ENCODE peak calls at places on chromosomes 1 and 21, in seven cellular contexts. V is K562, J is tibial nerve, E is Peyer's patch, A is esophagus muscularis mucosa, O is breast epithelium, K is heart left ventricle. I is an unnamed sample.

GRCh38 chr1:44031900-44032817 is 897 bp upstream of the SLC6A9 start:
- DNase-seq in V (no peak), J (no peak), E (no peak), A (no peak), O (no peak), K (no peak), I (no peak)

GRCh38 chr1:223846668-223847007 is 891 bp upstream of the TP53BP2 start:
- DNase-seq in V (no peak), J (no peak), E (no peak), A (no peak), O (no peak), K (no peak), I (no peak)

GRCh38 chr21:29155118-29155932 is 24.9 kb downstream of the MAP3K7CL start:
- DNase-seq in V (no peak), J (peak), E (peak), A (no peak), O (peak), K (peak), I (peak)

GRCh38 chr1:84360303-84360702 is 38.0 kb upstream of the DNASE2B start:
- DNase-seq in V (no peak), J (no peak), E (no peak), A (no peak), O (no peak), K (no peak), I (no peak)

GRCh38 chr1:1797731-1798341 is 19.6 kb upstream of the NADK start:
- DNase-seq in V (no peak), J (no peak), E (no peak), A (no peak), O (no peak), K (no peak), I (no peak)

GRCh38 chr1:94612555-94613204 is 71.1 kb upstream of the F3 start:
- DNase-seq in V (no peak), J (no peak), E (no peak), A (no peak), O (no peak), K (no peak), I (no peak)

GRCh38 chr1:151606867-151607266 is 5.0 kb upstream of the SNX27 start:
- DNase-seq in V (no peak), J (no peak), E (no peak), A (no peak), O (no peak), K (no peak), I (no peak)

GRCh38 chr21:32260130-32260529 is 18.7 kb downstream of the MIS18A start:
- DNase-seq in V (no peak), J (no peak), E (no peak), A (no peak), O (no peak), K (no peak), I (no peak)

GRCh38 chr1:162690672-162691434 is 58.6 kb downstream of the DDR2 start:
- DNase-seq in V (no peak), J (peak), E (no peak), A (no peak), O (peak), K (peak), I (peak)

GRCh38 chr1:18101508-18101907 is 6.1 kb upstream of the IGSF21 start:
- DNase-seq in V (no peak), J (no peak), E (no peak), A (no peak), O (no peak), K (no peak), I (no peak)

GRCh38 chr1:168279253-168279652 is 1.4 kb upstream of the TBX19 start:
- DNase-seq in V (no peak), J (no peak), E (no peak), A (no peak), O (no peak), K (no peak), I (no peak)

GRCh38 chr1:241972703-241973375 is 15.3 kb downstream of the BECN2 start:
- DNase-seq in V (no peak), J (no peak), E (no peak), A (no peak), O (no peak), K (no peak), I (no peak)

GRCh38 chr1:46587072-46587471 is 17.0 kb downstream of the MKNK1 start:
- DNase-seq in V (no peak), J (no peak), E (no peak), A (no peak), O (no peak), K (peak), I (peak)

GRCh38 chr1:100700586-100700985 is 19.0 kb upstream of the VCAM1 start:
- DNase-seq in V (no peak), J (no peak), E (no peak), A (no peak), O (no peak), K (no peak), I (no peak)

GRCh38 chr1:44505210-44505993 is 100.3 kb downstream of the RNF220 start:
- DNase-seq in V (no peak), J (no peak), E (no peak), A (no peak), O (no peak), K (no peak), I (no peak)

GRCh38 chr1:19591482-19592093 is 52.5 kb upstream of the NBL1 start:
- DNase-seq in V (no peak), J (no peak), E (no peak), A (no peak), O (no peak), K (no peak), I (no peak)

GRCh38 chr1:11935040-11935378 is 492 bp downstream of the PLOD1 start:
- DNase-seq in V (peak), J (no peak), E (no peak), A (no peak), O (no peak), K (no peak), I (no peak)

DNA sequence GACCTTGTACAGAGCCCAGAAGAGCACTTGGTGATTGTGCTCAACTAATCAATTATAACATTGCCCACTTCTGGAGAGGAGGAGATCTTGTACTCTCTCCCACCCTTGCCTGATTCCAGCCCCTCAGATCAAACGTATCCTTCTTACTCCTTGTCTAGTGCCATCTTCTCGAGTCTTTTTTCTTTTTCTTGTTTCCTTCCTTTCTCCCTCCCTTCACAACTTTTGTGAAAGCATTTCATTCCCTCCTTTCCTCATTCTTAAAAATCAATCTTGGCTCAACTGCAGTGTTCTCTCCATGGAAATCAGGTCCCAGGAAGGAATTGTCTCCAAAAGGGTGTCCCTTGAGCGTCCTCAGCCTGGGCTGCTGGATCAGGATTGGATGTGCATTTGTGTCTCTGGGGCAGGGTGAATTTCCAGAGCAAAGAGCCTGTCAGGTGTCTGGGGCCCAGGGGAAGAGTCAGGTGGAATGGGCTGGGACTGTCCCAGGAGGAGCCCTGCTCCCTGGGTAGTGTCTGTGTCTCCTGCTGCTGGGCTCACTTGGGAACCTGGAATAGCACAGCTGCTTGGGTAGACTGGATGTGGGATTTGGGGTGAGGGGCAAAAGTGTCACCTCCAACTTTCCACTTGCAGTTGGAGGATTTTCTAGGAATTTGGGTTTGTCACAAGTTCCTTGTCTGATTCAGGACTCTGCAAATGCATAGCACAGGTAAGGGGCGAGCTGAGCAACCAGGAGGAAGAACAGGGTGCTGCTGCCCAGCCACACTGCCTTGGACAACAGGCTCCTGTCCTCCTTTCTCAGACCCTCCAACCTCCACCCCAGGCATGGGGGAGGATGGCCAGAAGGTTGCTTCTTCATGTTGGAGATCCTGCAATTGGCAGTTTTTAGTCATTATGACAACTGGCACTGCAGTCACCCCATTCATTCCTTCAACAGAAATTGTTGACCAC is 3.2 kb downstream of the SOX13 start:
- DNase-seq in V (no peak), J (no peak), E (no peak), A (no peak), O (no peak), K (no peak), I (no peak)
- H3K4me3 ChIP-seq in V (no peak), J (no peak), E (peak), A (peak), O (peak), K (peak), I (no peak)

DNA sequence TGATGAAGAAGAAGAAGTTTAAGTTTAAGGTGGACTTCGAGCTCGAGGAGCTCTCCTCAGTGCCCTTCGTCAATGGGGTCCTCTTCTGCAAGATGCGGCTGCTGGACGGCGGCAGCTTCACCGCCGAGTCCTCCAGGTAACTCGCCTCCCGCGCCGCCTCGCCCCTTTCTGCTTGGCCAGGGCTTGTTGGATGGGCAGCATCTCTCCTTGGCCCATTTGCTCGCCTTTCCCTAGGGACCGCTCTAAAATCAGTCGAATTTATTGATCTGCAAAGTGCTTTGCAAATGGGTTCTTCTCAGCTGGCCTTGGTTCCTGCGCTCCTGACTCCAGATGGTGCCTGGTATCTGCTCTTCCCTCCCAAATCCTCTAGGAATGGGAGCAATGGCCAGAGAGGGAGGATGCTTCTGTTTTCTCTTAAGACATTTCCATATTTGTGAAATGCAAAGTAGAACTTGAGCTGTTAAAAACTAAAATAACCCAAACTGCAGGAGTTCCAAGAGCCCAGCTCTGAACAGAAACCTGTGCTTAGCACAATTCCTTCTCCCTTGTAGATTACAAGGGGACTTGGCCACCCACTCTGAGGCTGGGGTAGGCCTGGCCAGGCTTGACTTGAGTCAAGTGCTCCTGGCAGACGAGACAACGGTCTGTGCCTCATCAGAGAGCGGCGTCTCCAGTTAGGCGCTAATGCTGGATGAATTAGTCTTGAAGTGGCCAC is 687 bp downstream of the EEIG2 start:
- DNase-seq in V (no peak), J (peak), E (peak), A (no peak), O (no peak), K (peak), I (peak)
- TF ChIP-seq POLR2A in V (peak), J (peak), E (peak), A (no peak), O (no peak), K (no peak), I (no peak)

GRCh38 chr21:37562920-37563640 is 196.5 kb downstream of the DYRK1A start:
- DNase-seq in V (peak), J (peak), E (no peak), A (peak), O (no peak), K (peak), I (peak)
- H3K4me3 ChIP-seq in V (peak), J (peak), E (peak), A (peak), O (peak), K (peak), I (peak)

GRCh38 chr21:37220981-37221664 is 46.0 kb downstream of the VPS26C start:
- DNase-seq in V (peak), J (peak), E (peak), A (peak), O (peak), K (peak), I (peak)
- TF ChIP-seq POLR2A in V (peak), J (peak), E (peak), A (peak), O (no peak), K (peak), I (no peak)

GRCh38 chr1:213984387-213985180 is 3.2 kb upstream of the PROX1 start:
- DNase-seq in V (no peak), J (no peak), E (no peak), A (no peak), O (no peak), K (no peak), I (no peak)

GRCh38 chr1:213985181-213986019 is 2.4 kb upstream of the PROX1 start:
- DNase-seq in V (no peak), J (no peak), E (no peak), A (no peak), O (no peak), K (no peak), I (no peak)

GRCh38 chr1:213986925-213987250 is 885 bp upstream of the PROX1 start:
- DNase-seq in V (no peak), J (no peak), E (no peak), A (no peak), O (no peak), K (no peak), I (no peak)

GRCh38 chr1:213987422-213987875 is 324 bp upstream of the PROX1 start:
- DNase-seq in V (no peak), J (no peak), E (no peak), A (no peak), O (no peak), K (peak), I (no peak)

GRCh38 chr1:213986020-213986924 is 1.5 kb upstream of the PROX1 start:
- DNase-seq in V (no peak), J (no peak), E (no peak), A (no peak), O (no peak), K (no peak), I (no peak)
- H3K4me3 ChIP-seq in V (no peak), J (no peak), E (peak), A (peak), O (no peak), K (peak), I (no peak)

DNA sequence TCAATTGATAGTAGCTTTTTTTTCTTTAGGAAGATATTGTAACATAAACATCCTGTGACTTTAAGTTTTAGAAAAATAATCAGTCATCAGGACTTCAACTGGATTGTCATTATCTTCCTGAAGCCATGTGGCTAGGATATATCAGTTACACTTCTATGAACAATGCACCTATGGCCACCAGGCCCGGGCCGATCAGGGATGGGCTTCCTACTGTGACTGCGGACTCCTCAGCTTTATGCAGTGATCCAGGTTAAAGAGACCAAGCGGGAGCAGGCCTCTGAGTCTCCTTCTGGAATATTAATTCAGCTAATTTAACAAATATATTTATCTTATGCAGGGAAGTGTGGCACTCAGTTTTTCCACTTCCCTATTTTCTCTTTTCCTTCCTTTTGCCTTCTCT is 200.6 kb downstream of the ADGRL2 start:
- DNase-seq in V (no peak), J (no peak), E (no peak), A (no peak), O (no peak), K (no peak), I (no peak)
- TF ChIP-seq POLR2A in V (no peak), J (no peak), E (no peak), A (no peak), O (no peak), K (no peak), I (no peak)

GRCh38 chr1:62906428-62906886 is 122.5 kb downstream of the ATG4C start:
- DNase-seq in V (peak), J (no peak), E (no peak), A (no peak), O (no peak), K (no peak), I (no peak)
- H3K4me3 ChIP-seq in V (no peak), J (no peak), E (no peak), A (no peak), O (no peak), K (no peak), I (no peak)

DNA sequence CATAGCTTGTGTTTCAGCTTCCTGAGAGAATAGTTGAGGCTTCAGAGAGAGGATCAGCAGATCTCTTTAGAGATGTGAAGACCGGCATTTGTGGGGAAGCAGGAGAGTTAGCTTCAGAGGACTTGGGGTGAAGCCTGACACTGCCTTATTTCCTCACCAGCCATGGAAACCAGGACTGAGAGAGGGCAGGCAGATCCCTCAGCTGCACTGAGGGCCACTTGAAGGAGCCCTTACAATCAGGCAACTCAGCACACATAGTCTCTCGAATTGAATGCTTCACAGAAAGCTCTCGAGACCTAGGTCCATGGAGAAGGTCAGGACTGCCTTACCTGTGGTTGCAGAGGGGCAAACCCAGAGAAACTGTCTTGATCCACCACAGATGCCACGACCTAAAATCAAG is 19.8 kb downstream of the NCF2 start:
- DNase-seq in V (no peak), J (no peak), E (no peak), A (no peak), O (no peak), K (no peak), I (peak)
- TF ChIP-seq POLR2A in V (no peak), J (no peak), E (no peak), A (no peak), O (no peak), K (no peak), I (no peak)

GRCh38 chr1:201409440-201409839 is 10.3 kb upstream of the LAD1 start:
- DNase-seq in V (no peak), J (no peak), E (no peak), A (no peak), O (no peak), K (no peak), I (no peak)
- H3K4me3 ChIP-seq in V (no peak), J (no peak), E (no peak), A (no peak), O (no peak), K (no peak), I (no peak)

DNA sequence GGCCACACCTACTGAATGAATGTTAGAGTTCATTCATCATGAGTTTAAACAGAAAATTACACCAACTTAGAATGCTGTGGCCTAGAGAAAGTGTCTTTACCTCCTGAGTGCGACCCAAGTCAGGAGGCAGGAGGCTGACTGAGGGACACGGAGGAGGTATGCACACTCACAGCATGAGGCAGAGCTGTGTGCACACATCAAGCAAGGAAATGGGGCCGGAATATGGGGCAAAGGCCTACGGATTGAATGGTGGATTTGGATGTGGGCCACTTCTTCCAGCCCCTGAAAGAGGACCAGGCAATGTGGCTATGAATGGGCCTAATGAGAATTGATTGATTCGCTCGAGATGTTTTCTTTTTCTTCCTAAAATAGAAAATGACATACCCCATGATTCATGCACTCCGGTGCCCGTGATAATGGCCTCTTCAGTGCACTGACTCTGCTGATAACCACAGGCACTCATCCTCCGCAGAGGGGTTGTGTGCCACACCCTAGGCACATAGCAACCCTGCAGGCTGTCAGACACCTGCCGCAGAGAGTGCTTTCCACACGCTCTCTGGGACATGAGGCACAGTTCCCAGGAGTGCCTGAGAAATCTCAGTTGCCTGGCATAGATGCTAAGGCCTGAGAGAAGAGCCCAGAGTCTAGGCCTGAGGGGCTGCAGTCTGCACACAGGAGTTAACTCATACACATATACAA is 155.5 kb downstream of the GLUL start:
- DNase-seq in V (peak), J (no peak), E (peak), A (no peak), O (no peak), K (peak), I (no peak)
- TF ChIP-seq POLR2A in V (no peak), J (no peak), E (no peak), A (no peak), O (no peak), K (no peak), I (no peak)